ENCODE peak calls at places on chromosomes 3 and 15, in seven cellular contexts. N is AG04450, M is tibial nerve, R is psoas muscle, P is left lung, U is neural progenitor cell, L is cardiac muscle cell. B is an unnamed sample.
A peak's percentile ranks its signal among the peaks of the same experiment; 100 is the strongest.

GRCh38 chr3:108305484-108306172 is 9.3 kb downstream of the HHLA2 start:
- DNase-seq in N (no peak), M (no peak), R (no peak), P (peak; percentile 64), U (no peak), L (no peak), B (peak; percentile 73)

GRCh38 chr3:135918600-135918999 is 46.9 kb upstream of the PPP2R3A start:
- DNase-seq in N (no peak), M (no peak), R (no peak), P (no peak), U (peak; percentile 26), L (peak; percentile 50), B (no peak)

GRCh38 chr3:181730934-181731333 is 19.2 kb downstream of the SOX2 start:
- DNase-seq in N (no peak), M (no peak), R (no peak), P (no peak), U (no peak), L (no peak), B (no peak)

GRCh38 chr3:48187579-48188265 is 495 bp downstream of the CDC25A start:
- DNase-seq in N (no peak), M (no peak), R (no peak), P (no peak), U (no peak), L (peak; percentile 88), B (peak; percentile 46)

GRCh38 chr3:98733778-98734281 is 29.3 kb upstream of the ST3GAL6 start:
- DNase-seq in N (no peak), M (peak; percentile 7), R (no peak), P (peak; percentile 49), U (peak; percentile 27), L (peak; percentile 32), B (peak; percentile 13)

GRCh38 chr3:18778094-18778493 is 353.0 kb upstream of the SATB1 start:
- DNase-seq in N (no peak), M (no peak), R (no peak), P (no peak), U (no peak), L (no peak), B (no peak)

GRCh38 chr3:169344465-169344864 is 319.0 kb downstream of the MECOM start:
- DNase-seq in N (no peak), M (no peak), R (no peak), P (no peak), U (no peak), L (no peak), B (no peak)

GRCh38 chr15:28118531-28118930 is 19.4 kb upstream of the OCA2 start:
- DNase-seq in N (no peak), M (no peak), R (no peak), P (no peak), U (no peak), L (no peak), B (no peak)

GRCh38 chr3:6779140-6779539 is 81.8 kb upstream of the GRM7 start:
- DNase-seq in N (no peak), M (no peak), R (no peak), P (no peak), U (peak; percentile 2), L (no peak), B (no peak)

GRCh38 chr3:18556503-18556902 is 131.4 kb upstream of the SATB1 start:
- DNase-seq in N (no peak), M (no peak), R (no peak), P (no peak), U (no peak), L (no peak), B (no peak)

GRCh38 chr3:58135712-58136543 is 74.8 kb downstream of the DNASE1L3 start:
- DNase-seq in N (no peak), M (no peak), R (no peak), P (no peak), U (no peak), L (no peak), B (no peak)

GRCh38 chr15:57306305-57306943 is 69.9 kb upstream of the CGNL1 start:
- DNase-seq in N (no peak), M (peak; percentile 95), R (peak; percentile 87), P (peak; percentile 85), U (peak; percentile 91), L (peak; percentile 85), B (peak; percentile 92)

GRCh38 chr3:14820156-14820555 is 1.4 kb downstream of the FGD5 start:
- DNase-seq in N (no peak), M (no peak), R (no peak), P (no peak), U (no peak), L (no peak), B (no peak)

GRCh38 chr3:119360046-119360445 is 65.9 kb downstream of the ARHGAP31 start:
- DNase-seq in N (no peak), M (no peak), R (no peak), P (no peak), U (no peak), L (peak; percentile 61), B (no peak)

GRCh38 chr3:119352863-119353527 is 58.8 kb downstream of the ARHGAP31 start:
- DNase-seq in N (peak; percentile 51), M (peak; percentile 37), R (no peak), P (no peak), U (no peak), L (no peak), B (no peak)

GRCh38 chr3:119357190-119357589 is 63.0 kb downstream of the ARHGAP31 start:
- DNase-seq in N (no peak), M (no peak), R (no peak), P (peak; percentile 53), U (no peak), L (peak; percentile 50), B (no peak)

GRCh38 chr3:119359476-119359998 is 65.4 kb downstream of the ARHGAP31 start:
- DNase-seq in N (no peak), M (no peak), R (no peak), P (no peak), U (no peak), L (no peak), B (no peak)

DNA sequence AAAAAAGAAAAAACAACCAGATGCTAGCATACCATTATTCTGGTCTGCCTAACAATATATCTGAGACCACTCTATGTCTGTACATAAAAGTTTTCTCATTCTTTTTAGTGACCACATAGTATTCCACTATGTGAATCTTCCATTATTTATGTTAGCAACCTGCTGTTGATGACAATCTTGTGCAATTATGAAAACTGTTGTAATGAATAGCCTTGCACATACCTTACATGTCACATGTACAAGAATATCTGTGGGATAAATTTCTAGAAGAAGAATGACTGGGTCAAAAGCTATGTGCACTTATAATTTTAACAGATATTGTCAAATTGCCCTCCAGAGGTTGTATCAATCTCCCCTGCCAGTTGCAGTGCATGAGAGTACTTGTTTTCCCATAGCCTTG is 62.5 kb downstream of the ARHGAP31 start:
- DNase-seq in N (no peak), M (no peak), R (no peak), P (no peak), U (no peak), L (no peak), B (no peak)
- TF ChIP-seq CTCF in N (no peak), M (no peak), R (no peak), P (no peak), U (no peak), L (no peak), B (no peak)

GRCh38 chr15:42373936-42374335 is 14.6 kb downstream of the CAPN3 start:
- DNase-seq in N (no peak), M (no peak), R (no peak), P (no peak), U (no peak), L (no peak), B (no peak)
- H3K27me3 ChIP-seq in N (no peaks in the 10 kb centered on the region), M (no peaks in the 10 kb centered on the region), R (no peaks in the 10 kb centered on the region), P (no peaks in the 10 kb centered on the region), U (no peaks in the 10 kb centered on the region), L (no peaks in the 10 kb centered on the region), B (no peaks in the 10 kb centered on the region)

GRCh38 chr15:98728107-98728810 is 79.9 kb downstream of the IGF1R start:
- DNase-seq in N (no peak), M (no peak), R (no peak), P (no peak), U (no peak), L (no peak), B (no peak)
- H3K27ac ChIP-seq in N (peak overlapping the region; percentile 95), M (peak overlapping the region; percentile 12), R (peak overlapping the region; percentile 76), P (peak overlapping the region; percentile 71), U (no peak overlapping the region), L (peak overlapping the region; percentile 87), B (peak overlapping the region; percentile 87)

GRCh38 chr15:72836676-72837325 is 53.2 kb upstream of the ADPGK start:
- DNase-seq in N (no peak), M (no peak), R (peak; percentile 48), P (no peak), U (no peak), L (no peak), B (no peak)

GRCh38 chr15:72838311-72838731 is 54.8 kb upstream of the ADPGK start:
- DNase-seq in N (no peak), M (no peak), R (peak; percentile 55), P (no peak), U (no peak), L (no peak), B (no peak)

GRCh38 chr15:72835289-72835890 is 51.8 kb upstream of the ADPGK start:
- DNase-seq in N (no peak), M (no peak), R (no peak), P (no peak), U (peak; percentile 60), L (peak; percentile 43), B (peak; percentile 43)
- TF ChIP-seq CTCF in N (peak; percentile 6), M (no peak), R (peak; percentile 16), P (no peak), U (peak; percentile 64), L (peak; percentile 52), B (peak; percentile 42)